ENCODE peak calls at places on chromosome 4, in four cellular contexts. I is EH, V is bronchial epithelial cell, T is MM.1S. H is an unnamed sample.

GRCh38 chr4:1039493-1040343 is 28.3 kb downstream of the FGFRL1 start:
- DNase-seq in I (peak; percentile 56), V (no peak), T (no peak), H (peak; percentile 53)

GRCh38 chr4:7041851-7042696 is 1.1 kb upstream of the TADA2B start:
- DNase-seq in I (peak; percentile 77), V (peak; percentile 30), T (no peak), H (peak; percentile 47)

GRCh38 chr4:156036496-156036895 is 82.8 kb upstream of the CTSO start:
- DNase-seq in I (no peak), V (no peak), T (no peak), H (no peak)

GRCh38 chr4:48212165-48212564 is 57.5 kb downstream of the TEC start:
- DNase-seq in I (no peak), V (no peak), T (no peak), H (no peak)

GRCh38 chr4:102604222-102604940 is 103.2 kb downstream of the NFKB1 start:
- DNase-seq in I (no peak), V (no peak), T (no peak), H (no peak)

GRCh38 chr4:148445071-148445902 is 3.1 kb upstream of the NR3C2 start:
- DNase-seq in I (no peak), V (no peak), T (peak; percentile 55), H (no peak)

GRCh38 chr4:98470366-98470765 is 188.0 kb downstream of the TSPAN5 start:
- DNase-seq in I (no peak), V (no peak), T (no peak), H (no peak)

GRCh38 chr4:151417766-151418376 is 8.9 kb downstream of the FHIP1A start:
- DNase-seq in I (no peak), V (no peak), T (no peak), H (peak; percentile 66)

GRCh38 chr4:184282895-184283654 is 65.4 kb upstream of the ENPP6 start:
- DNase-seq in I (no peak), V (no peak), T (peak; percentile 88), H (no peak)

GRCh38 chr4:8349664-8350225 is 80.2 kb downstream of the HTRA3 start:
- DNase-seq in I (no peak), V (no peak), T (no peak), H (no peak)

GRCh38 chr4:71270901-71271300 is 67.9 kb upstream of the SLC4A4 start:
- DNase-seq in I (peak; percentile 64), V (peak; percentile 37), T (no peak), H (peak; percentile 40)

GRCh38 chr4:179941911-179942310 is 2301.3 kb upstream of the TENM3 start:
- DNase-seq in I (no peak), V (no peak), T (peak; percentile 32), H (no peak)

GRCh38 chr4:15847746-15848145 is 69.6 kb downstream of the CD38 start:
- DNase-seq in I (no peak), V (peak; percentile 92), T (no peak), H (peak; percentile 93)

GRCh38 chr4:4981427-4981826 is 37.8 kb downstream of the CYTL1 start:
- DNase-seq in I (peak; percentile 45), V (no peak), T (no peak), H (no peak)

GRCh38 chr4:7192252-7193039 is at the start of gene SORCS2:
- DNase-seq in I (peak; percentile 67), V (no peak), T (no peak), H (peak; percentile 47)

GRCh38 chr4:187606581-187606980 is 389.0 kb upstream of the ZFP42 start:
- DNase-seq in I (peak; percentile 72), V (peak; percentile 81), T (peak; percentile 46), H (peak; percentile 85)

GRCh38 chr4:121408-122084 is 2.8 kb upstream of the ZNF718 start:
- DNase-seq in I (no peak), V (no peak), T (no peak), H (no peak)

GRCh38 chr4:96558466-96558865 is 718.6 kb downstream of the PDHA2 start:
- DNase-seq in I (no peak), V (no peak), T (no peak), H (no peak)

GRCh38 chr4:80017125-80017854 is 55.7 kb downstream of the ANTXR2 start:
- DNase-seq in I (peak; percentile 88), V (peak; percentile 94), T (peak; percentile 80), H (peak; percentile 85)

GRCh38 chr4:45350438-45350837 is 624.1 kb upstream of the GNPDA2 start:
- DNase-seq in I (no peak), V (no peak), T (peak; percentile 39), H (no peak)

GRCh38 chr4:86592553-86593249 is 1.4 kb upstream of the PTPN13 start:
- DNase-seq in I (peak; percentile 51), V (peak; percentile 76), T (no peak), H (peak; percentile 58)

GRCh38 chr4:172858731-172859230 is 309.8 kb upstream of the GALNT7 start:
- DNase-seq in I (peak; percentile 59), V (no peak), T (no peak), H (no peak)

GRCh38 chr4:102429553-102429952 is 71.6 kb upstream of the NFKB1 start:
- DNase-seq in I (peak; percentile 87), V (peak; percentile 99), T (no peak), H (peak; percentile 98)

GRCh38 chr4:145939856-145940255 is 1.2 kb upstream of the ZNF827 start:
- DNase-seq in I (peak; percentile 60), V (peak; percentile 39), T (no peak), H (no peak)

GRCh38 chr4:175961604-175962003 is 104.0 kb upstream of the WDR17 start:
- DNase-seq in I (no peak), V (no peak), T (no peak), H (no peak)

GRCh38 chr4:73258668-73259551 is at the start of gene ANKRD17:
- DNase-seq in I (peak; percentile 93), V (peak; percentile 83), T (peak; percentile 96), H (peak; percentile 95)

GRCh38 chr4:38857354-38858096 is 908 bp upstream of the TLR6 start:
- DNase-seq in I (peak; percentile 92), V (peak; percentile 96), T (peak; percentile 36), H (peak; percentile 94)